ENCODE peak calls at places on chromosome 7, in five cellular contexts. B is stimulated activated CD8-positive, alpha-beta memory T cell treated with anti-CD3 and anti-CD28 coated beads, Interleukin-2, amount 100 ng/mL, for 1 hour; P is activated CD8-positive, alpha-beta T cell treated with anti-CD3 and anti-CD28 coated beads for 36 hours; O is nephron progenitor cell; L is AG08395. Q is an unnamed sample.

GRCh38 chr7:147400221-147400689 is 1190.3 kb upstream of the C7orf33 start:
- DNase-seq in P (no peak), B (no peak), L (peak), O (no peak), Q (no peak)

GRCh38 chr7:137488038-137488437 is 144.5 kb upstream of the PTN start:
- DNase-seq in B (no peak), L (no peak), P (no peak), O (no peak), Q (no peak)

GRCh38 chr7:158419238-158419785 is 168.3 kb downstream of the PTPRN2 start:
- DNase-seq in B (no peak), P (no peak), L (no peak), O (no peak), Q (no peak)

GRCh38 chr7:40200791-40201190 is 66.0 kb downstream of the SUGCT start:
- DNase-seq in O (no peak), B (no peak), P (no peak), L (peak), Q (no peak)

GRCh38 chr7:41996381-41997035 is 240.5 kb downstream of the GLI3 start:
- DNase-seq in L (peak), P (no peak), O (no peak), B (no peak), Q (no peak)

GRCh38 chr7:100719523-100720319 is 547 bp upstream of the EPO start:
- DNase-seq in O (no peak), L (peak), B (no peak), P (no peak), Q (no peak)

GRCh38 chr7:2903686-2904162 is 59.6 kb upstream of the GNA12 start:
- DNase-seq in P (no peak), L (no peak), B (no peak), O (no peak), Q (no peak)

GRCh38 chr7:76196786-76197185 is 4.9 kb upstream of the SRRM3 start:
- DNase-seq in P (no peak), L (no peak), B (no peak), O (no peak), Q (no peak)

GRCh38 chr7:13312327-13312726 is 624.9 kb downstream of the ARL4A start:
- DNase-seq in P (peak), O (peak), B (no peak), L (no peak), Q (no peak)

GRCh38 chr7:44978511-44979366 is at the start of gene MYO1G:
- DNase-seq in P (peak), L (no peak), O (no peak), B (peak), Q (peak)

GRCh38 chr7:64099656-64100531 is 54.7 kb downstream of the ZNF727 start:
- DNase-seq in L (no peak), P (no peak), O (no peak), B (no peak), Q (no peak)

GRCh38 chr7:118918556-118918955 is 694.1 kb downstream of the ANKRD7 start:
- DNase-seq in L (no peak), P (no peak), O (no peak), B (no peak), Q (no peak)

GRCh38 chr7:140137078-140137477 is 39.7 kb downstream of the KDM7A start:
- DNase-seq in L (no peak), B (no peak), O (no peak), P (no peak), Q (no peak)

GRCh38 chr7:54429106-54429505 is 113.1 kb upstream of the VSTM2A start:
- DNase-seq in O (no peak), B (no peak), P (no peak), L (no peak), Q (no peak)

GRCh38 chr7:148255333-148255732 is 335.2 kb upstream of the C7orf33 start:
- DNase-seq in O (no peak), B (no peak), L (no peak), P (no peak), Q (no peak)

GRCh38 chr7:144384555-144385245 is 18.8 kb downstream of the NOBOX start:
- DNase-seq in L (peak), B (no peak), P (peak), O (no peak), Q (no peak)

GRCh38 chr7:12111461-12112405 is 99.4 kb upstream of the TMEM106B start:
- DNase-seq in P (peak), L (no peak), B (no peak), O (peak), Q (no peak)

GRCh38 chr7:129163875-129164544 is 19.5 kb downstream of the TSPAN33 start:
- DNase-seq in O (no peak), L (peak), B (no peak), P (peak), Q (no peak)

GRCh38 chr7:12683678-12684077 is 3.8 kb upstream of the ARL4A start:
- DNase-seq in B (no peak), P (no peak), L (peak), O (no peak), Q (no peak)

GRCh38 chr7:128904381-128905197 is 5.9 kb downstream of the KCP start:
- DNase-seq in B (no peak), P (peak), L (peak), O (no peak), Q (no peak)

GRCh38 chr7:121329460-121330052 is 756 bp downstream of the WNT16 start:
- DNase-seq in B (no peak), O (peak), L (no peak), P (peak), Q (no peak)

GRCh38 chr7:47796347-47796746 is 151.9 kb downstream of the PKD1L1 start:
- DNase-seq in L (no peak), B (no peak), O (no peak), P (no peak), Q (no peak)